ENCODE peak calls at places on chromosomes 13 and 19, in four cellular contexts. One of them, this sample, is unnamed.
A peak's percentile ranks its signal among the peaks of the same experiment; 100 is the strongest.

GRCh38 chr19:45621389-45621788 is 17.8 kb downstream of the EML2 start:
- DNase-seq in GM23338: no peak
- DNase-seq in AG09319: no peak
- DNase-seq in brain microvascular endothelial cell: no peak
- DNase-seq in this sample: no peak

GRCh38 chr13:76885203-76886004 is 801 bp downstream of the KCTD12 start:
- DNase-seq in AG09319: no peak
- DNase-seq in GM23338: peak; percentile 80
- DNase-seq in brain microvascular endothelial cell: peak; percentile 67
- DNase-seq in this sample: peak; percentile 71

GRCh38 chr13:53064721-53065120 is 36.1 kb downstream of the OLFM4 start:
- DNase-seq in GM23338: no peak
- DNase-seq in brain microvascular endothelial cell: no peak
- DNase-seq in AG09319: no peak
- DNase-seq in this sample: no peak

GRCh38 chr19:39009001-39009400 is 23.3 kb downstream of the FBXO27 start:
- DNase-seq in brain microvascular endothelial cell: no peak
- DNase-seq in AG09319: no peak
- DNase-seq in GM23338: no peak
- DNase-seq in this sample: no peak

GRCh38 chr13:113420833-113421600 is 32.3 kb downstream of the ADPRHL1 start:
- DNase-seq in AG09319: no peak
- DNase-seq in GM23338: no peak
- DNase-seq in brain microvascular endothelial cell: no peak
- DNase-seq in this sample: no peak

GRCh38 chr13:109567315-109567714 is 219.1 kb downstream of the IRS2 start:
- DNase-seq in brain microvascular endothelial cell: no peak
- DNase-seq in AG09319: no peak
- DNase-seq in GM23338: no peak
- DNase-seq in this sample: no peak

GRCh38 chr19:43765109-43765876 is 10.5 kb upstream of the SMG9 start:
- DNase-seq in AG09319: peak; percentile 76
- DNase-seq in GM23338: no peak
- DNase-seq in brain microvascular endothelial cell: peak; percentile 95
- DNase-seq in this sample: peak; percentile 72

GRCh38 chr19:32068805-32069204 is 276.6 kb upstream of the ZNF507 start:
- DNase-seq in brain microvascular endothelial cell: no peak
- DNase-seq in GM23338: no peak
- DNase-seq in AG09319: no peak
- DNase-seq in this sample: no peak

GRCh38 chr19:29029271-29029670 is 183.7 kb downstream of the UQCRFS1 start:
- DNase-seq in brain microvascular endothelial cell: no peak
- DNase-seq in AG09319: no peak
- DNase-seq in GM23338: no peak
- DNase-seq in this sample: no peak

GRCh38 chr13:78121001-78121400 is 202.4 kb upstream of the EDNRB start:
- DNase-seq in brain microvascular endothelial cell: no peak
- DNase-seq in AG09319: no peak
- DNase-seq in GM23338: peak; percentile 16
- DNase-seq in this sample: no peak

GRCh38 chr19:19053508-19054314 is 10.1 kb upstream of the SLC25A42 start:
- DNase-seq in AG09319: no peak
- DNase-seq in brain microvascular endothelial cell: peak; percentile 6
- DNase-seq in GM23338: peak; percentile 89
- DNase-seq in this sample: peak; percentile 81

GRCh38 chr19:34808566-34808965 is 35.6 kb upstream of the ZNF599 start:
- DNase-seq in GM23338: no peak
- DNase-seq in brain microvascular endothelial cell: peak; percentile 53
- DNase-seq in AG09319: no peak
- DNase-seq in this sample: no peak

GRCh38 chr19:30029721-30030510 is 87.9 kb downstream of the URI1 start:
- DNase-seq in AG09319: no peak
- DNase-seq in brain microvascular endothelial cell: peak; percentile 73
- DNase-seq in GM23338: no peak
- DNase-seq in this sample: peak; percentile 43

GRCh38 chr19:47417746-47418594 is 1.4 kb downstream of the MEIS3 start:
- DNase-seq in AG09319: no peak
- DNase-seq in brain microvascular endothelial cell: no peak
- DNase-seq in GM23338: peak; percentile 38
- DNase-seq in this sample: no peak

GRCh38 chr13:114112826-114113322 is 19.5 kb downstream of the RASA3 start:
- DNase-seq in brain microvascular endothelial cell: no peak
- DNase-seq in GM23338: peak; percentile 59
- DNase-seq in AG09319: no peak
- DNase-seq in this sample: no peak

GRCh38 chr19:6730153-6730804 is 7.1 kb downstream of the GPR108 start:
- DNase-seq in brain microvascular endothelial cell: no peak
- DNase-seq in GM23338: peak; percentile 98
- DNase-seq in AG09319: no peak
- DNase-seq in this sample: no peak

GRCh38 chr13:37417042-37417441 is 181.5 kb downstream of the POSTN start:
- DNase-seq in AG09319: no peak
- DNase-seq in GM23338: no peak
- DNase-seq in brain microvascular endothelial cell: no peak
- DNase-seq in this sample: no peak

GRCh38 chr13:53250272-53250875 is 221.8 kb downstream of the OLFM4 start:
- DNase-seq in brain microvascular endothelial cell: peak; percentile 52
- DNase-seq in AG09319: peak; percentile 28
- DNase-seq in GM23338: peak; percentile 92
- DNase-seq in this sample: peak; percentile 33

GRCh38 chr13:46803586-46803985 is 6.6 kb upstream of the ESD start:
- DNase-seq in brain microvascular endothelial cell: peak; percentile 56
- DNase-seq in AG09319: no peak
- DNase-seq in GM23338: no peak
- DNase-seq in this sample: no peak

GRCh38 chr19:39405261-39405912 is 1.3 kb upstream of the ZFP36 start:
- DNase-seq in AG09319: no peak
- DNase-seq in GM23338: no peak
- DNase-seq in brain microvascular endothelial cell: no peak
- DNase-seq in this sample: no peak

GRCh38 chr19:28638445-28638844 is 574.5 kb downstream of the UQCRFS1 start:
- DNase-seq in AG09319: no peak
- DNase-seq in brain microvascular endothelial cell: no peak
- DNase-seq in GM23338: no peak
- DNase-seq in this sample: no peak

GRCh38 chr19:29531458-29532025 is 5.7 kb downstream of the VSTM2B start:
- DNase-seq in AG09319: no peak
- DNase-seq in brain microvascular endothelial cell: no peak
- DNase-seq in GM23338: no peak
- DNase-seq in this sample: no peak

GRCh38 chr13:45385912-45386311 is 32.3 kb downstream of the SLC25A30 start:
- DNase-seq in brain microvascular endothelial cell: no peak
- DNase-seq in AG09319: no peak
- DNase-seq in GM23338: no peak
- DNase-seq in this sample: no peak

GRCh38 chr13:25203256-25203794 is 31.2 kb upstream of the AMER2 start:
- DNase-seq in GM23338: peak; percentile 15
- DNase-seq in AG09319: no peak
- DNase-seq in brain microvascular endothelial cell: no peak
- DNase-seq in this sample: peak; percentile 34

GRCh38 chr19:44702551-44703176 is 3.7 kb downstream of the CEACAM16 start:
- DNase-seq in AG09319: no peak
- DNase-seq in brain microvascular endothelial cell: no peak
- DNase-seq in GM23338: no peak
- DNase-seq in this sample: no peak

GRCh38 chr13:77323858-77324257 is 3.0 kb downstream of the MYCBP2 start:
- DNase-seq in GM23338: no peak
- DNase-seq in AG09319: no peak
- DNase-seq in brain microvascular endothelial cell: no peak
- DNase-seq in this sample: no peak

GRCh38 chr13:54647275-54647674 is 1618.7 kb downstream of the OLFM4 start:
- DNase-seq in brain microvascular endothelial cell: no peak
- DNase-seq in GM23338: no peak
- DNase-seq in AG09319: no peak
- DNase-seq in this sample: no peak

GRCh38 chr13:51097353-51098043 is 13.6 kb downstream of the C13orf42 start:
- DNase-seq in GM23338: peak; percentile 68
- DNase-seq in brain microvascular endothelial cell: no peak
- DNase-seq in AG09319: no peak
- DNase-seq in this sample: no peak

GRCh38 chr19:19657397-19657783 is 6.1 kb downstream of the ATP13A1 start:
- DNase-seq in brain microvascular endothelial cell: no peak
- DNase-seq in AG09319: no peak
- DNase-seq in GM23338: no peak
- DNase-seq in this sample: peak; percentile 15

GRCh38 chr13:80408270-80408669 is 67.3 kb upstream of the SPRY2 start:
- DNase-seq in AG09319: no peak
- DNase-seq in GM23338: peak; percentile 35
- DNase-seq in brain microvascular endothelial cell: no peak
- DNase-seq in this sample: no peak

GRCh38 chr19:33724723-33725060 is 72.0 kb upstream of the KCTD15 start:
- DNase-seq in brain microvascular endothelial cell: no peak
- DNase-seq in GM23338: no peak
- DNase-seq in AG09319: no peak
- DNase-seq in this sample: no peak

GRCh38 chr13:112247471-112248405 is 128.4 kb upstream of the SPACA7 start:
- DNase-seq in brain microvascular endothelial cell: no peak
- DNase-seq in AG09319: no peak
- DNase-seq in GM23338: no peak
- DNase-seq in this sample: no peak
- TF ChIP-seq CTCF in brain microvascular endothelial cell: no peak
- TF ChIP-seq CTCF in AG09319: no peak
- TF ChIP-seq CTCF in GM23338: no peak
- TF ChIP-seq CTCF in this sample: no peak

DNA sequence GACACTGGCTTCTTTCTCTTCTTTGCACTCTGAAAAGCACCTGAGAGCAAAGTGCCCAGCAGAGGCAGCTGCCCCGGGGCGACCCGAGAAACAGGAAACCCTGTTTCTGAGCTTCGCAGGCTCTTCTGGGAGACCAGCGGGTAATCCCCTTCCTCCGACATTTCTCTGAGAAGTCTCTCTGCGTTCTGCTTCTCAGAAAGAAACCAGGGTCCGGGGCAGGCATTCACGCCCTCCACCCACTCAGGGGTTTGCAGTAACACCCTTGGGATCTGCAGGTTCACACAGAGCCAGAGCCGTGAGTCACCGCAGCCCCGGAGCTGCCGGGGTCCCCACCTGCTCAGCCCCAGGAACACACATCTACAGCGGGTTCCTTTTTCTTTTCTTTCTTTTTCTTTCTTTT is 86.0 kb downstream of the GADD45B start:
- DNase-seq in AG09319: no peak
- DNase-seq in brain microvascular endothelial cell: no peak
- DNase-seq in GM23338: no peak
- DNase-seq in this sample: peak; percentile 89
- TF ChIP-seq CTCF in AG09319: no peak
- TF ChIP-seq CTCF in brain microvascular endothelial cell: no peak
- TF ChIP-seq CTCF in GM23338: no peak
- TF ChIP-seq CTCF in this sample: no peak

GRCh38 chr13:110630566-110631119 is 15.3 kb downstream of the NAXD start:
- DNase-seq in AG09319: no peak
- DNase-seq in GM23338: no peak
- DNase-seq in brain microvascular endothelial cell: no peak
- DNase-seq in this sample: no peak
- TF ChIP-seq CTCF in AG09319: no peak
- TF ChIP-seq CTCF in GM23338: no peak
- TF ChIP-seq CTCF in brain microvascular endothelial cell: no peak
- TF ChIP-seq CTCF in this sample: no peak

GRCh38 chr13:27339299-27339698 is 68.7 kb downstream of the RASL11A start:
- DNase-seq in AG09319: no peak
- DNase-seq in GM23338: peak; percentile 89
- DNase-seq in brain microvascular endothelial cell: peak; percentile 28
- DNase-seq in this sample: peak; percentile 64
- TF ChIP-seq CTCF in AG09319: peak; percentile 56
- TF ChIP-seq CTCF in GM23338: peak; percentile 68
- TF ChIP-seq CTCF in brain microvascular endothelial cell: peak; percentile 84
- TF ChIP-seq CTCF in this sample: peak; percentile 49

DNA sequence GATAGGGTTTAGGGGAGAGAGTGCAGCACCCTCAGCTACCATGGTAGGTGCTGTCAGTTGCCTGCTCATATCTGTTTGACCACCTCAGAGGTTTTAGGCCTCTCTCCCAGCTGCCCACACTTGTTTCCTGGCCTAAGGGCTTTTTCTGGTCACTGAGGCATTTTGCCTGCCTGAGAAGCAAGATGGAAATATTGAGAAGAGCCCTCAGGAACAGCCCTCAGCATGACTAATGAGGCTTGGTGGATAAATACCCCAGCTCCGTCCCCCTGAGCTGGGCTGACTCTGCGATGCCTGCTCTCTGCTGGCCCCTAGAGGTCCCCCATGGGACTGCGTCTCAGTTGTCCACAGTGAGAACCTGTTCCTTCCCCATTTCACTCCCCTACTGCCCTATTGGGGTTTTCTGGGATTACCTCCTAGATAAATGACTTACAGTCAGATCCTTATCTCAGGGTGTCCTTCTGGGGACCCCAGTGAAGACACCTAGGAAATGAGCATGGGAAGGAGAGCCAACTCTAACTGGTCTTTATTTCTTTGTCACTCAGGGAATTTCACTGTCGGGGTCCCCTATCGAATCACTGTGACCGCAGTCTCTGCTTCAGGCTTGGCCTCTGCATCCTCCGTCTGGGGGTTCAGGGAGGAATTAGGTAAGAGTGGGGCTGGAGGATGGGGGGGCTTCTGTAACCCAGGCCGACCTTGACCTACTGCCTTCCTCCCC is 13.3 kb downstream of the PALM3 start:
- DNase-seq in AG09319: no peak
- DNase-seq in GM23338: peak; percentile 86
- DNase-seq in brain microvascular endothelial cell: peak; percentile 16
- DNase-seq in this sample: peak; percentile 80
- TF ChIP-seq CTCF in AG09319: peak; percentile 81
- TF ChIP-seq CTCF in GM23338: peak; percentile 86
- TF ChIP-seq CTCF in brain microvascular endothelial cell: peak; percentile 96
- TF ChIP-seq CTCF in this sample: peak; percentile 79

This sample was measured in GM13976.